ENCODE peak calls at places on chromosomes 2 and 18, in eight cellular contexts. Q, F, Y, V, P, S, K and L are unnamed samples.

GRCh38 chr18:59835656-59836379 is 64.0 kb upstream of the PMAIP1 start:
- DNase-seq in Q (no peak), V (no peak), F (no peak), K (no peak), P (no peak), S (no peak), Y (no peak), L (peak)

GRCh38 chr2:102072741-102073140 is 69.8 kb upstream of the IL1R1 start:
- DNase-seq in F (no peak), Q (no peak), K (no peak), V (no peak), Y (no peak), P (peak), S (no peak), L (peak)

GRCh38 chr2:179981085-179981484 is 26.0 kb downstream of the CWC22 start:
- DNase-seq in P (peak), V (no peak), S (no peak), F (no peak), Y (peak), Q (peak), K (no peak), L (peak)

GRCh38 chr18:42268793-42269192 is 313.8 kb downstream of the PIK3C3 start:
- DNase-seq in Q (peak), Y (no peak), S (no peak), V (no peak), K (no peak), F (peak), P (no peak), L (peak)

GRCh38 chr2:75276093-75277055 is 77.1 kb upstream of the TACR1 start:
- DNase-seq in P (peak), F (no peak), K (peak), Y (peak), Q (peak), S (no peak), V (no peak), L (peak)

GRCh38 chr2:74573747-74574562 is 19.4 kb downstream of the DOK1 start:
- DNase-seq in S (no peak), F (no peak), Q (peak), V (peak), Y (no peak), K (no peak), P (no peak), L (peak)

GRCh38 chr2:108364676-108365297 is 13.0 kb upstream of the SULT1C4 start:
- DNase-seq in Q (no peak), Y (no peak), P (no peak), V (peak), F (no peak), S (no peak), K (no peak), L (no peak)

GRCh38 chr18:25351773-25352628 is at the start of gene ZNF521:
- DNase-seq in P (peak), Q (peak), V (peak), F (peak), K (peak), S (peak), Y (peak), L (peak)

GRCh38 chr18:46262856-46263255 is 158.7 kb downstream of the HAUS1 start:
- DNase-seq in F (no peak), K (no peak), S (no peak), V (no peak), Y (no peak), Q (no peak), P (no peak), L (no peak)

GRCh38 chr2:190607014-190607597 is 41.8 kb upstream of the NAB1 start:
- DNase-seq in K (peak), F (no peak), Y (no peak), Q (peak), V (no peak), S (no peak), P (peak), L (peak)

GRCh38 chr18:74411475-74411874 is 45.6 kb downstream of the DIPK1C start:
- DNase-seq in Q (no peak), K (no peak), P (no peak), S (no peak), V (no peak), Y (no peak), F (no peak), L (no peak)

GRCh38 chr2:100692381-100692780 is 127.6 kb upstream of the NPAS2 start:
- DNase-seq in K (no peak), V (no peak), Q (peak), S (no peak), Y (no peak), P (no peak), F (no peak), L (peak)

GRCh38 chr2:96580771-96581170 is 44.2 kb downstream of the ARID5A start:
- DNase-seq in P (no peak), Y (no peak), F (no peak), Q (no peak), K (no peak), S (no peak), V (no peak), L (no peak)

GRCh38 chr2:234496835-234497591 is at the start of gene ARL4C:
- DNase-seq in K (peak), S (peak), P (peak), F (peak), Q (peak), V (peak), Y (peak), L (peak)

GRCh38 chr2:72887032-72887835 is at the start of gene SPR:
- DNase-seq in Y (peak), F (peak), V (peak), P (peak), S (peak), Q (peak), K (peak), L (peak)

GRCh38 chr2:215920244-215921100 is 92.9 kb downstream of the MREG start:
- DNase-seq in Q (peak), K (no peak), F (peak), S (no peak), Y (peak), P (peak), V (peak), L (peak)

GRCh38 chr2:234050455-234051135 is at the start of gene SPP2:
- DNase-seq in Q (no peak), V (no peak), F (no peak), P (no peak), S (no peak), K (no peak), Y (no peak), L (peak)

GRCh38 chr2:164620873-164621760 is at the start of gene GRB14:
- DNase-seq in F (peak), Y (no peak), S (peak), V (no peak), Q (peak), P (no peak), K (no peak), L (peak)